ENCODE peak calls at places on chromosomes 2 and 18, in seven cellular contexts. H, V, Z, S, C, W and U are unnamed samples.

GRCh38 chr2:72813841-72814240 is 12.0 kb downstream of the EXOC6B start:
- DNase-seq in C (peak), V (no peak), W (no peak), H (peak), Z (no peak), S (no peak), U (no peak)

GRCh38 chr18:24366328-24366727 is 31.3 kb downstream of the OSBPL1A start:
- DNase-seq in W (no peak), Z (no peak), V (no peak), C (no peak), S (no peak), H (no peak), U (no peak)

GRCh38 chr18:77206676-77207370 is 42.8 kb upstream of the GALR1 start:
- DNase-seq in C (peak), V (no peak), H (no peak), W (no peak), Z (no peak), S (peak), U (no peak)

GRCh38 chr2:200708951-200709350 is 102.8 kb upstream of the BZW1 start:
- DNase-seq in S (no peak), V (no peak), Z (no peak), W (no peak), C (peak), H (no peak), U (no peak)

GRCh38 chr2:150783015-150783414 is 295.5 kb upstream of the RND3 start:
- DNase-seq in H (no peak), C (no peak), S (no peak), Z (no peak), W (no peak), V (no peak), U (no peak)

GRCh38 chr2:18332477-18332876 is 228.0 kb downstream of the RDH14 start:
- DNase-seq in S (no peak), C (no peak), Z (no peak), H (no peak), V (no peak), W (no peak), U (no peak)

GRCh38 chr2:188485496-188485895 is 193.8 kb downstream of the GULP1 start:
- DNase-seq in C (no peak), V (no peak), Z (no peak), S (no peak), H (no peak), W (no peak), U (no peak)

GRCh38 chr18:5895300-5895885 is at the start of gene TMEM200C:
- DNase-seq in Z (peak), S (no peak), V (peak), W (peak), C (peak), H (no peak), U (peak)

GRCh38 chr2:74002515-74003391 is 18.0 kb downstream of the TET3 start:
- DNase-seq in C (peak), H (peak), S (peak), V (peak), Z (peak), W (peak), U (peak)

GRCh38 chr2:66522591-66523379 is 87.9 kb downstream of the MEIS1 start:
- DNase-seq in H (no peak), V (no peak), C (no peak), Z (no peak), S (no peak), W (no peak), U (no peak)

GRCh38 chr2:54106631-54107454 is 8.6 kb upstream of the ACYP2 start:
- DNase-seq in W (peak), S (peak), V (no peak), H (peak), Z (peak), C (peak), U (peak)

GRCh38 chr2:54099834-54100595 is 15.4 kb upstream of the ACYP2 start:
- DNase-seq in S (no peak), H (no peak), Z (no peak), C (no peak), W (no peak), V (no peak), U (no peak)

GRCh38 chr2:54100772-54101171 is 14.6 kb upstream of the ACYP2 start:
- DNase-seq in Z (no peak), W (no peak), V (no peak), H (no peak), S (no peak), C (no peak), U (no peak)

GRCh38 chr2:54107455-54107764 is 8.0 kb upstream of the ACYP2 start:
- DNase-seq in S (no peak), Z (no peak), C (no peak), W (no peak), H (no peak), V (no peak), U (no peak)

DNA sequence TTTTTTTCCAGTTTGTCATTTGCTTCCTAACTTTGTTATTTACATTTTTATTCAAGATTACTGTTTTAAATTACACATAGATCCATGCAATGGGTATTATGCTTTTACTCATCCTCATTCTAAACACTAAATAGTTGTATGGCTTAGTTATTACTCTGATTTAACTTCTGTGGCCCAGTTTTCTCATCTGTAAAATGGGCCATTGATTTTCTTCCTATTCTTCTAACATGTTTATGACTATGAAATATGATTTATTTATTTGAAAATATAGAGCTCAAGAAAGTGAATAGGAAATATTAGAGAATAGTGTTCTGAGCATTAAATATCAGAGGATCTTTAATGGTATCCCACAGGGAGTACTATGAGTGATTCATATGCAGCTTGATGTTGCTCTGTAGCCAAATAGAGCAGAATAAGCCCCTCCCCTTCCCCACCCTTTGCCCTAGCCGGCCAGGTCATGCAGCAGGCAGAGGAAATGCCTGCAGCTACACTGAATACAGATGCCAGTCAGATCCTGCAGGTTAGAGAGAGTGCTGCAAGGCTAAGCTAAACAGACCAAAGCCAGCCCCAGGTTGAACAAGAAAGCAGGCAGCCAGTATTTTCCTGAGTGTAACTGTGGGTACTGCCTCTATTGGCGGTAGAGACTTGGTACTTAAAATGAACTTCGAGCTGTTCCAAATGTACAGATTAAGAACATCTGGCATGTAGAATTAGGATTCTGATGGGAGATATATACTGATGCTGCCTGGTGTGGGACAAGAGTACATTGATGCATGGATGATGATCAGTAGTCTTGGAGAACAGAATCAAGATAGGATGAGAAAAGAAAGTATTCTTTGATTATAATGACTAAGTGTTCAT is 11.7 kb upstream of the ACYP2 start:
- DNase-seq in W (peak), H (peak), C (peak), S (no peak), V (no peak), Z (no peak), U (peak)
- TF ChIP-seq CTCF in W (no peak), H (peak), C (no peak), S (no peak), V (no peak), Z (no peak), U (no peak)

DNA sequence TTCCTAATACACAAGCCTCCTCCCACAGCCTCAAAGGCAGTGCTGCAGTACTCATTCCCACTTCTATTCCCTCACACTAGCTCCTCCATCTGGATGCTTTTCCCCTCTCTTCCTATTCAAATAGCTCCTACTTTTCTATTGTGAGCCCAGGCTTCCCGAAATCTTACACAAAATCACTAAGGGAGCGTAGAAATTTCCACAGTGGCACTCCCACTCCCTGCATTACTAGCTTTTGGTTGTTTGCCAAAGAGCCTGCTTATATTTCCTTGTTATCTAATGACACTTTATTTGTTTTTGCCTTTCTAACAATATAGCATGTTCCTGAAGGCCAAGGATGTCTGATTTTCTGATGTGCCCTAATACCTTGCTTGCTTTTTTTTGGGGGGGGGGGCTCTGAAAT is 10.9 kb downstream of the EPAS1 start:
- DNase-seq in H (no peak), W (no peak), S (no peak), V (no peak), C (no peak), Z (no peak), U (no peak)
- TF ChIP-seq CTCF in H (no peak), W (peak), S (no peak), V (no peak), C (no peak), Z (no peak), U (no peak)

DNA sequence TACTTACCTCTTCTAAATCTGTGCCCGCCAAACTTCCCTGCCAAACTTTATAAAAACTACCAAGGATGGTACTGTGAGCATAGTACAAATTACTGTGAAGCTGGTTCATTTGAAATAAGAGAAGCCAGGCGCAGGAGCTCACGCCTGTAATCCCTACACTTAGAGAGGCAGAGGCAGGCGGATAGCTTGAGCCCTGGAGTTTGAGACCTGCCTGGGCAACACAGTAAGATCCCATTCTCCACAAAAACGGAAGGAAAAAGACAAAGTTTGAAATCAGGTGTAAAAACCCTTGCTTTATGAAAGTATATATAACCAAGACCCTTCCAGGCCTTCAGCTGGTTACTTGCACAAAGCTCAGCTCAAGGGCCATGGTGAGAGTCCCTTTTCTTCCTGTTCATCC is 5.9 kb downstream of the AMMECR1L start:
- DNase-seq in W (no peak), H (no peak), S (no peak), V (no peak), Z (no peak), C (no peak), U (no peak)
- TF ChIP-seq CTCF in W (no peak), H (no peak), S (no peak), V (no peak), Z (no peak), C (no peak), U (no peak)

DNA sequence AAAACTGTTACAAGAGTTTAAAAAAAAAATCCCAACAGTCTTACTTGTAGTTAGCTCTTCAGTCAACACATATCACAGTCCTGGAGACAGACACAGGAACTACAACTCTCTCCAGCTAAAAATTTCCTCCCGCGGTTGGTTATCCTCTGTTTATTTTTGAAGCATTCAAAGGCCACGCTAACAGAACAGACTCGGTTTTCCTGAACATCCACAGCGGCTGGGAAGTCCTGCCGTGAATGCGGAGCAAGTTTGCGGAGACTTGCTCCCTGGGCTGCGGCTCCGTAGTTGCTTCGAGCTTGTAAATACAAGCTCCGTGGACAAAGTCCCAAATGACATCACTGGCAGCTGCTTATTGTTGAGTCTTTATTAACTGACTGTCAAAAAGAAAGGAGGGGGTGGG is at the start of gene NCKAP5:
- DNase-seq in S (peak), H (no peak), V (no peak), C (peak), Z (no peak), W (peak), U (no peak)
- TF ChIP-seq CTCF in S (no peak), H (no peak), V (no peak), C (no peak), Z (no peak), W (peak), U (no peak)

GRCh38 chr18:45167109-45167551 is 448.1 kb upstream of the SLC14A2 start:
- DNase-seq in Z (no peak), C (peak), H (no peak), V (no peak), S (no peak), W (no peak), U (no peak)
- TF ChIP-seq CTCF in Z (no peak), C (no peak), H (no peak), V (no peak), S (no peak), W (no peak), U (no peak)